ENCODE peak calls at places on chromosomes 2 and 18, in eight cellular contexts. One of them, this sample, is unnamed.

GRCh38 chr2:223469270-223470057 is 132.7 kb downstream of the SCG2 start:
- DNase-seq in Karpas-422: no peak
- DNase-seq in EH: peak
- DNase-seq in activated CD4-positive, alpha-beta T cell treated with anti-CD3 and anti-CD28 coated beads for 48 hours: no peak
- DNase-seq in progenitor cell of endocrine pancreas: no peak
- DNase-seq in AG10803: peak
- DNase-seq in aorta: peak
- DNase-seq in T follicular helper cell: no peak
- DNase-seq in this sample: peak

GRCh38 chr18:26470011-26470637 is 78.2 kb downstream of the KCTD1 start:
- DNase-seq in progenitor cell of endocrine pancreas: no peak
- DNase-seq in aorta: no peak
- DNase-seq in AG10803: peak
- DNase-seq in Karpas-422: no peak
- DNase-seq in EH: peak
- DNase-seq in activated CD4-positive, alpha-beta T cell treated with anti-CD3 and anti-CD28 coated beads for 48 hours: no peak
- DNase-seq in T follicular helper cell: no peak
- DNase-seq in this sample: no peak

GRCh38 chr2:235142588-235142987 is 190.8 kb downstream of the SH3BP4 start:
- DNase-seq in AG10803: no peak
- DNase-seq in progenitor cell of endocrine pancreas: no peak
- DNase-seq in activated CD4-positive, alpha-beta T cell treated with anti-CD3 and anti-CD28 coated beads for 48 hours: no peak
- DNase-seq in EH: no peak
- DNase-seq in Karpas-422: no peak
- DNase-seq in aorta: no peak
- DNase-seq in T follicular helper cell: no peak
- DNase-seq in this sample: no peak

GRCh38 chr18:74510770-74511095 is 14.6 kb downstream of the CNDP2 start:
- DNase-seq in AG10803: no peak
- DNase-seq in activated CD4-positive, alpha-beta T cell treated with anti-CD3 and anti-CD28 coated beads for 48 hours: no peak
- DNase-seq in T follicular helper cell: no peak
- DNase-seq in progenitor cell of endocrine pancreas: no peak
- DNase-seq in Karpas-422: no peak
- DNase-seq in EH: no peak
- DNase-seq in aorta: no peak
- DNase-seq in this sample: no peak

GRCh38 chr18:23038712-23039111 is 96.6 kb upstream of the CABLES1 start:
- DNase-seq in EH: peak
- DNase-seq in activated CD4-positive, alpha-beta T cell treated with anti-CD3 and anti-CD28 coated beads for 48 hours: no peak
- DNase-seq in Karpas-422: no peak
- DNase-seq in T follicular helper cell: no peak
- DNase-seq in progenitor cell of endocrine pancreas: no peak
- DNase-seq in aorta: no peak
- DNase-seq in AG10803: peak
- DNase-seq in this sample: no peak

GRCh38 chr2:157338013-157338412 is 12.4 kb upstream of the ERMN start:
- DNase-seq in Karpas-422: no peak
- DNase-seq in AG10803: no peak
- DNase-seq in EH: no peak
- DNase-seq in T follicular helper cell: no peak
- DNase-seq in activated CD4-positive, alpha-beta T cell treated with anti-CD3 and anti-CD28 coated beads for 48 hours: no peak
- DNase-seq in aorta: no peak
- DNase-seq in progenitor cell of endocrine pancreas: no peak
- DNase-seq in this sample: no peak

GRCh38 chr2:25972049-25972823 is 10.1 kb downstream of the KIF3C start:
- DNase-seq in EH: no peak
- DNase-seq in Karpas-422: no peak
- DNase-seq in T follicular helper cell: no peak
- DNase-seq in aorta: no peak
- DNase-seq in progenitor cell of endocrine pancreas: no peak
- DNase-seq in AG10803: no peak
- DNase-seq in activated CD4-positive, alpha-beta T cell treated with anti-CD3 and anti-CD28 coated beads for 48 hours: no peak
- DNase-seq in this sample: no peak

GRCh38 chr2:42044939-42045338 is 2.9 kb upstream of the PKDCC start:
- DNase-seq in aorta: no peak
- DNase-seq in EH: no peak
- DNase-seq in Karpas-422: no peak
- DNase-seq in T follicular helper cell: no peak
- DNase-seq in progenitor cell of endocrine pancreas: no peak
- DNase-seq in AG10803: no peak
- DNase-seq in activated CD4-positive, alpha-beta T cell treated with anti-CD3 and anti-CD28 coated beads for 48 hours: no peak
- DNase-seq in this sample: no peak

GRCh38 chr2:165648826-165649225 is 145.2 kb downstream of the GALNT3 start:
- DNase-seq in activated CD4-positive, alpha-beta T cell treated with anti-CD3 and anti-CD28 coated beads for 48 hours: no peak
- DNase-seq in AG10803: no peak
- DNase-seq in T follicular helper cell: no peak
- DNase-seq in progenitor cell of endocrine pancreas: no peak
- DNase-seq in EH: no peak
- DNase-seq in aorta: no peak
- DNase-seq in Karpas-422: no peak
- DNase-seq in this sample: no peak

GRCh38 chr2:40511661-40512213 is 59.8 kb upstream of the SLC8A1 start:
- DNase-seq in EH: peak
- DNase-seq in activated CD4-positive, alpha-beta T cell treated with anti-CD3 and anti-CD28 coated beads for 48 hours: no peak
- DNase-seq in aorta: no peak
- DNase-seq in AG10803: peak
- DNase-seq in Karpas-422: no peak
- DNase-seq in progenitor cell of endocrine pancreas: no peak
- DNase-seq in T follicular helper cell: no peak
- DNase-seq in this sample: no peak

GRCh38 chr2:191845248-191845715 is 1.6 kb downstream of the CAVIN2 start:
- DNase-seq in activated CD4-positive, alpha-beta T cell treated with anti-CD3 and anti-CD28 coated beads for 48 hours: no peak
- DNase-seq in progenitor cell of endocrine pancreas: no peak
- DNase-seq in aorta: no peak
- DNase-seq in EH: peak
- DNase-seq in Karpas-422: no peak
- DNase-seq in AG10803: no peak
- DNase-seq in T follicular helper cell: no peak
- DNase-seq in this sample: peak

GRCh38 chr2:81545626-81546025 is 1241.1 kb upstream of the LRRTM1 start:
- DNase-seq in progenitor cell of endocrine pancreas: no peak
- DNase-seq in AG10803: no peak
- DNase-seq in T follicular helper cell: no peak
- DNase-seq in EH: no peak
- DNase-seq in aorta: no peak
- DNase-seq in Karpas-422: no peak
- DNase-seq in activated CD4-positive, alpha-beta T cell treated with anti-CD3 and anti-CD28 coated beads for 48 hours: no peak
- DNase-seq in this sample: no peak

GRCh38 chr2:100924520-100925451 is 77.3 kb upstream of the RPL31 start:
- DNase-seq in Karpas-422: peak
- DNase-seq in AG10803: peak
- DNase-seq in activated CD4-positive, alpha-beta T cell treated with anti-CD3 and anti-CD28 coated beads for 48 hours: peak
- DNase-seq in aorta: no peak
- DNase-seq in EH: peak
- DNase-seq in T follicular helper cell: no peak
- DNase-seq in progenitor cell of endocrine pancreas: no peak
- DNase-seq in this sample: no peak

GRCh38 chr2:236209996-236210395 is 41.8 kb upstream of the GBX2 start:
- DNase-seq in Karpas-422: no peak
- DNase-seq in AG10803: no peak
- DNase-seq in T follicular helper cell: no peak
- DNase-seq in EH: no peak
- DNase-seq in progenitor cell of endocrine pancreas: no peak
- DNase-seq in activated CD4-positive, alpha-beta T cell treated with anti-CD3 and anti-CD28 coated beads for 48 hours: no peak
- DNase-seq in aorta: no peak
- DNase-seq in this sample: no peak

GRCh38 chr2:232489516-232490220 is 2.0 kb upstream of the ECEL1 start:
- DNase-seq in progenitor cell of endocrine pancreas: no peak
- DNase-seq in Karpas-422: no peak
- DNase-seq in aorta: peak
- DNase-seq in AG10803: no peak
- DNase-seq in EH: no peak
- DNase-seq in T follicular helper cell: no peak
- DNase-seq in activated CD4-positive, alpha-beta T cell treated with anti-CD3 and anti-CD28 coated beads for 48 hours: no peak
- DNase-seq in this sample: no peak

GRCh38 chr2:53437371-53437770 is 330.2 kb upstream of the CHAC2 start:
- DNase-seq in Karpas-422: no peak
- DNase-seq in aorta: no peak
- DNase-seq in activated CD4-positive, alpha-beta T cell treated with anti-CD3 and anti-CD28 coated beads for 48 hours: no peak
- DNase-seq in progenitor cell of endocrine pancreas: no peak
- DNase-seq in T follicular helper cell: no peak
- DNase-seq in AG10803: no peak
- DNase-seq in EH: no peak
- DNase-seq in this sample: no peak

GRCh38 chr2:40279001-40279400 is 172.9 kb downstream of the SLC8A1 start:
- DNase-seq in AG10803: peak
- DNase-seq in Karpas-422: no peak
- DNase-seq in activated CD4-positive, alpha-beta T cell treated with anti-CD3 and anti-CD28 coated beads for 48 hours: no peak
- DNase-seq in EH: peak
- DNase-seq in progenitor cell of endocrine pancreas: no peak
- DNase-seq in T follicular helper cell: no peak
- DNase-seq in aorta: no peak
- DNase-seq in this sample: no peak

GRCh38 chr2:96993367-96993766 is 7.0 kb upstream of the FAM178B start:
- DNase-seq in EH: no peak
- DNase-seq in T follicular helper cell: no peak
- DNase-seq in aorta: no peak
- DNase-seq in progenitor cell of endocrine pancreas: no peak
- DNase-seq in Karpas-422: no peak
- DNase-seq in activated CD4-positive, alpha-beta T cell treated with anti-CD3 and anti-CD28 coated beads for 48 hours: no peak
- DNase-seq in AG10803: no peak
- DNase-seq in this sample: no peak

GRCh38 chr2:19120941-19121750 is 237.3 kb downstream of the OSR1 start:
- DNase-seq in T follicular helper cell: no peak
- DNase-seq in activated CD4-positive, alpha-beta T cell treated with anti-CD3 and anti-CD28 coated beads for 48 hours: no peak
- DNase-seq in progenitor cell of endocrine pancreas: no peak
- DNase-seq in EH: peak
- DNase-seq in aorta: no peak
- DNase-seq in AG10803: peak
- DNase-seq in Karpas-422: no peak
- DNase-seq in this sample: peak

GRCh38 chr2:219509780-219510511 is 4.3 kb upstream of the ASIC4 start:
- DNase-seq in AG10803: peak
- DNase-seq in Karpas-422: peak
- DNase-seq in activated CD4-positive, alpha-beta T cell treated with anti-CD3 and anti-CD28 coated beads for 48 hours: peak
- DNase-seq in progenitor cell of endocrine pancreas: peak
- DNase-seq in aorta: peak
- DNase-seq in EH: peak
- DNase-seq in T follicular helper cell: peak
- DNase-seq in this sample: peak

GRCh38 chr2:219611866-219612604 is 14.4 kb downstream of the STK11IP start:
- DNase-seq in activated CD4-positive, alpha-beta T cell treated with anti-CD3 and anti-CD28 coated beads for 48 hours: no peak
- DNase-seq in AG10803: no peak
- DNase-seq in EH: no peak
- DNase-seq in Karpas-422: no peak
- DNase-seq in aorta: peak
- DNase-seq in T follicular helper cell: no peak
- DNase-seq in progenitor cell of endocrine pancreas: no peak
- DNase-seq in this sample: no peak

GRCh38 chr18:36187138-36187825 is at the start of gene MOCOS:
- DNase-seq in aorta: peak
- DNase-seq in activated CD4-positive, alpha-beta T cell treated with anti-CD3 and anti-CD28 coated beads for 48 hours: peak
- DNase-seq in progenitor cell of endocrine pancreas: peak
- DNase-seq in Karpas-422: no peak
- DNase-seq in T follicular helper cell: peak
- DNase-seq in EH: peak
- DNase-seq in AG10803: peak
- DNase-seq in this sample: peak

GRCh38 chr2:147628971-147629421 is 215.8 kb upstream of the ACVR2A start:
- DNase-seq in Karpas-422: no peak
- DNase-seq in AG10803: peak
- DNase-seq in T follicular helper cell: no peak
- DNase-seq in progenitor cell of endocrine pancreas: no peak
- DNase-seq in aorta: no peak
- DNase-seq in activated CD4-positive, alpha-beta T cell treated with anti-CD3 and anti-CD28 coated beads for 48 hours: no peak
- DNase-seq in EH: peak
- DNase-seq in this sample: no peak

GRCh38 chr18:43751203-43751602 is 473.9 kb upstream of the SYT4 start:
- DNase-seq in aorta: no peak
- DNase-seq in progenitor cell of endocrine pancreas: no peak
- DNase-seq in T follicular helper cell: no peak
- DNase-seq in Karpas-422: no peak
- DNase-seq in AG10803: no peak
- DNase-seq in EH: no peak
- DNase-seq in activated CD4-positive, alpha-beta T cell treated with anti-CD3 and anti-CD28 coated beads for 48 hours: no peak
- DNase-seq in this sample: no peak

GRCh38 chr2:30683240-30683956 is 123.8 kb downstream of the CAPN13 start:
- DNase-seq in EH: no peak
- DNase-seq in AG10803: no peak
- DNase-seq in T follicular helper cell: no peak
- DNase-seq in Karpas-422: peak
- DNase-seq in activated CD4-positive, alpha-beta T cell treated with anti-CD3 and anti-CD28 coated beads for 48 hours: no peak
- DNase-seq in aorta: no peak
- DNase-seq in progenitor cell of endocrine pancreas: no peak
- DNase-seq in this sample: no peak

GRCh38 chr2:157782057-157782845 is 93.9 kb downstream of the ACVR1 start:
- DNase-seq in aorta: no peak
- DNase-seq in T follicular helper cell: no peak
- DNase-seq in activated CD4-positive, alpha-beta T cell treated with anti-CD3 and anti-CD28 coated beads for 48 hours: peak
- DNase-seq in AG10803: no peak
- DNase-seq in progenitor cell of endocrine pancreas: no peak
- DNase-seq in EH: peak
- DNase-seq in Karpas-422: no peak
- DNase-seq in this sample: no peak

GRCh38 chr2:29749041-29749440 is 172.3 kb downstream of the ALK start:
- DNase-seq in T follicular helper cell: no peak
- DNase-seq in aorta: no peak
- DNase-seq in EH: no peak
- DNase-seq in AG10803: no peak
- DNase-seq in Karpas-422: no peak
- DNase-seq in activated CD4-positive, alpha-beta T cell treated with anti-CD3 and anti-CD28 coated beads for 48 hours: no peak
- DNase-seq in progenitor cell of endocrine pancreas: no peak
- DNase-seq in this sample: no peak

GRCh38 chr18:77201508-77201907 is 48.1 kb upstream of the GALR1 start:
- DNase-seq in Karpas-422: no peak
- DNase-seq in activated CD4-positive, alpha-beta T cell treated with anti-CD3 and anti-CD28 coated beads for 48 hours: no peak
- DNase-seq in EH: no peak
- DNase-seq in T follicular helper cell: no peak
- DNase-seq in AG10803: no peak
- DNase-seq in aorta: no peak
- DNase-seq in progenitor cell of endocrine pancreas: no peak
- DNase-seq in this sample: no peak

GRCh38 chr2:623384-623922 is 53.8 kb downstream of the TMEM18 start:
- DNase-seq in Karpas-422: no peak
- DNase-seq in AG10803: no peak
- DNase-seq in T follicular helper cell: no peak
- DNase-seq in EH: no peak
- DNase-seq in activated CD4-positive, alpha-beta T cell treated with anti-CD3 and anti-CD28 coated beads for 48 hours: no peak
- DNase-seq in progenitor cell of endocrine pancreas: no peak
- DNase-seq in aorta: no peak
- DNase-seq in this sample: no peak

GRCh38 chr2:237496428-237496827 is 9.4 kb downstream of the MLPH start:
- DNase-seq in activated CD4-positive, alpha-beta T cell treated with anti-CD3 and anti-CD28 coated beads for 48 hours: no peak
- DNase-seq in progenitor cell of endocrine pancreas: no peak
- DNase-seq in AG10803: no peak
- DNase-seq in T follicular helper cell: no peak
- DNase-seq in aorta: peak
- DNase-seq in Karpas-422: no peak
- DNase-seq in EH: no peak
- DNase-seq in this sample: no peak

GRCh38 chr2:48120112-48120511 is 213.8 kb upstream of the FBXO11 start:
- DNase-seq in Karpas-422: no peak
- DNase-seq in AG10803: no peak
- DNase-seq in aorta: no peak
- DNase-seq in EH: no peak
- DNase-seq in activated CD4-positive, alpha-beta T cell treated with anti-CD3 and anti-CD28 coated beads for 48 hours: no peak
- DNase-seq in progenitor cell of endocrine pancreas: no peak
- DNase-seq in T follicular helper cell: no peak
- DNase-seq in this sample: no peak

GRCh38 chr2:146777181-146777580 is 1067.6 kb upstream of the ACVR2A start:
- DNase-seq in progenitor cell of endocrine pancreas: no peak
- DNase-seq in EH: no peak
- DNase-seq in aorta: no peak
- DNase-seq in AG10803: no peak
- DNase-seq in T follicular helper cell: no peak
- DNase-seq in activated CD4-positive, alpha-beta T cell treated with anti-CD3 and anti-CD28 coated beads for 48 hours: no peak
- DNase-seq in Karpas-422: no peak
- DNase-seq in this sample: no peak

GRCh38 chr2:226788881-226789485 is 10.6 kb downstream of the IRS1 start:
- DNase-seq in progenitor cell of endocrine pancreas: no peak
- DNase-seq in EH: peak
- DNase-seq in T follicular helper cell: no peak
- DNase-seq in AG10803: peak
- DNase-seq in aorta: no peak
- DNase-seq in activated CD4-positive, alpha-beta T cell treated with anti-CD3 and anti-CD28 coated beads for 48 hours: no peak
- DNase-seq in Karpas-422: no peak
- DNase-seq in this sample: no peak

GRCh38 chr2:27308359-27308875 is at the start of gene UCN:
- DNase-seq in activated CD4-positive, alpha-beta T cell treated with anti-CD3 and anti-CD28 coated beads for 48 hours: peak
- DNase-seq in progenitor cell of endocrine pancreas: peak
- DNase-seq in aorta: peak
- DNase-seq in Karpas-422: no peak
- DNase-seq in AG10803: peak
- DNase-seq in T follicular helper cell: no peak
- DNase-seq in EH: peak
- DNase-seq in this sample: no peak